ENCODE peak calls at places on chromosomes 2 and 18, in eight cellular contexts. One of them, this sample, is unnamed.
A peak's percentile ranks its signal among the peaks of the same experiment; 100 is the strongest.

GRCh38 chr2:241602720-241603119 is 34.2 kb downstream of the THAP4 start:
- DNase-seq in hepatic stellate cell: no peak
- DNase-seq in T-cell: no peak
- DNase-seq in MCF 10A: no peak
- DNase-seq in hepatocyte: no peak
- DNase-seq in GM18507: no peak
- DNase-seq in stimulated activated CD4-positive, alpha-beta T cell treated with anti-CD3 and anti-CD28 coated beads, Interleukin-2, amount 100 ng/mL, for 48 hours: no peak
- DNase-seq in EL: no peak
- DNase-seq in this sample: no peak

GRCh38 chr18:31230495-31230894 is 67.8 kb upstream of the DSC1 start:
- DNase-seq in hepatic stellate cell: no peak
- DNase-seq in T-cell: no peak
- DNase-seq in stimulated activated CD4-positive, alpha-beta T cell treated with anti-CD3 and anti-CD28 coated beads, Interleukin-2, amount 100 ng/mL, for 48 hours: no peak
- DNase-seq in MCF 10A: peak; percentile 86
- DNase-seq in hepatocyte: peak; percentile 26
- DNase-seq in GM18507: no peak
- DNase-seq in EL: no peak
- DNase-seq in this sample: no peak

GRCh38 chr2:197803033-197803444 is 1.4 kb upstream of the PLCL1 start:
- DNase-seq in GM18507: no peak
- DNase-seq in hepatic stellate cell: peak; percentile 39
- DNase-seq in EL: peak; percentile 47
- DNase-seq in hepatocyte: peak; percentile 69
- DNase-seq in MCF 10A: peak; percentile 55
- DNase-seq in T-cell: no peak
- DNase-seq in stimulated activated CD4-positive, alpha-beta T cell treated with anti-CD3 and anti-CD28 coated beads, Interleukin-2, amount 100 ng/mL, for 48 hours: no peak
- DNase-seq in this sample: peak; percentile 87

GRCh38 chr2:203914546-203915169 is 21.9 kb upstream of the ICOS start:
- DNase-seq in GM18507: no peak
- DNase-seq in hepatic stellate cell: no peak
- DNase-seq in hepatocyte: no peak
- DNase-seq in EL: no peak
- DNase-seq in T-cell: no peak
- DNase-seq in MCF 10A: no peak
- DNase-seq in stimulated activated CD4-positive, alpha-beta T cell treated with anti-CD3 and anti-CD28 coated beads, Interleukin-2, amount 100 ng/mL, for 48 hours: no peak
- DNase-seq in this sample: no peak

GRCh38 chr2:183993052-183993451 is 605.3 kb upstream of the ZNF804A start:
- DNase-seq in GM18507: no peak
- DNase-seq in stimulated activated CD4-positive, alpha-beta T cell treated with anti-CD3 and anti-CD28 coated beads, Interleukin-2, amount 100 ng/mL, for 48 hours: no peak
- DNase-seq in hepatocyte: no peak
- DNase-seq in EL: no peak
- DNase-seq in MCF 10A: no peak
- DNase-seq in hepatic stellate cell: no peak
- DNase-seq in T-cell: no peak
- DNase-seq in this sample: no peak

GRCh38 chr2:215059724-215060123 is 78.7 kb downstream of the ABCA12 start:
- DNase-seq in GM18507: no peak
- DNase-seq in EL: peak; percentile 64
- DNase-seq in hepatocyte: no peak
- DNase-seq in MCF 10A: no peak
- DNase-seq in stimulated activated CD4-positive, alpha-beta T cell treated with anti-CD3 and anti-CD28 coated beads, Interleukin-2, amount 100 ng/mL, for 48 hours: no peak
- DNase-seq in hepatic stellate cell: no peak
- DNase-seq in T-cell: no peak
- DNase-seq in this sample: peak; percentile 44

GRCh38 chr2:47568164-47568861 is 165.4 kb downstream of the MSH2 start:
- DNase-seq in MCF 10A: no peak
- DNase-seq in T-cell: no peak
- DNase-seq in hepatocyte: no peak
- DNase-seq in EL: no peak
- DNase-seq in GM18507: no peak
- DNase-seq in stimulated activated CD4-positive, alpha-beta T cell treated with anti-CD3 and anti-CD28 coated beads, Interleukin-2, amount 100 ng/mL, for 48 hours: no peak
- DNase-seq in hepatic stellate cell: no peak
- DNase-seq in this sample: no peak

GRCh38 chr2:42009657-42010580 is 37.9 kb upstream of the PKDCC start:
- DNase-seq in GM18507: no peak
- DNase-seq in EL: no peak
- DNase-seq in stimulated activated CD4-positive, alpha-beta T cell treated with anti-CD3 and anti-CD28 coated beads, Interleukin-2, amount 100 ng/mL, for 48 hours: peak; percentile 3
- DNase-seq in hepatic stellate cell: no peak
- DNase-seq in MCF 10A: no peak
- DNase-seq in T-cell: no peak
- DNase-seq in hepatocyte: no peak
- DNase-seq in this sample: no peak

GRCh38 chr2:229169751-229170150 is 101.3 kb downstream of the PID1 start:
- DNase-seq in EL: no peak
- DNase-seq in T-cell: no peak
- DNase-seq in stimulated activated CD4-positive, alpha-beta T cell treated with anti-CD3 and anti-CD28 coated beads, Interleukin-2, amount 100 ng/mL, for 48 hours: no peak
- DNase-seq in GM18507: no peak
- DNase-seq in hepatic stellate cell: peak; percentile 18
- DNase-seq in hepatocyte: no peak
- DNase-seq in MCF 10A: no peak
- DNase-seq in this sample: no peak

GRCh38 chr2:23005469-23005868 is 379.5 kb upstream of the KLHL29 start:
- DNase-seq in EL: no peak
- DNase-seq in GM18507: no peak
- DNase-seq in MCF 10A: peak; percentile 16
- DNase-seq in hepatic stellate cell: no peak
- DNase-seq in T-cell: no peak
- DNase-seq in hepatocyte: no peak
- DNase-seq in stimulated activated CD4-positive, alpha-beta T cell treated with anti-CD3 and anti-CD28 coated beads, Interleukin-2, amount 100 ng/mL, for 48 hours: no peak
- DNase-seq in this sample: no peak